ENCODE peak calls at places on chromosome 11, in five cellular contexts. P is amygdala; F is colonic mucosa; R is AG09319; W is activated CD4-positive, alpha-beta memory T cell treated with anti-CD3 and anti-CD28 coated beads for 36 hours. Z is an unnamed sample.
A peak's percentile ranks its signal among the peaks of the same experiment; 100 is the strongest.

GRCh38 chr11:127110542-127110941 is 110.0 kb upstream of the KIRREL3 start:
- DNase-seq in P (no peak), W (no peak), R (no peak), F (no peak), Z (no peak)

GRCh38 chr11:12523180-12523924 is 146.0 kb downstream of the PARVA start:
- DNase-seq in R (no peak), F (no peak), P (no peak), W (no peak), Z (no peak)

GRCh38 chr11:93122535-93122934 is 75.3 kb downstream of the SLC36A4 start:
- DNase-seq in P (no peak), F (no peak), R (no peak), W (no peak), Z (no peak)

GRCh38 chr11:105609832-105610781 is at the start of gene GRIA4:
- DNase-seq in F (peak; percentile 18), P (peak; percentile 77), R (no peak), W (peak; percentile 31), Z (peak; percentile 58)

GRCh38 chr11:46755962-46756361 is 36.9 kb downstream of the F2 start:
- DNase-seq in F (no peak), W (no peak), P (no peak), R (no peak), Z (no peak)

GRCh38 chr11:73274722-73275380 is 2.7 kb downstream of the P2RY6 start:
- DNase-seq in F (no peak), P (no peak), R (no peak), W (no peak), Z (peak; percentile 50)

GRCh38 chr11:74255741-74256369 is 55.6 kb downstream of the P4HA3 start:
- DNase-seq in W (peak; percentile 66), F (peak; percentile 60), P (no peak), R (peak; percentile 24), Z (no peak)

GRCh38 chr11:62269654-62270278 is at the start of gene SCGB2A2:
- DNase-seq in R (no peak), W (no peak), P (no peak), F (no peak), Z (no peak)

GRCh38 chr11:12854829-12855228 is 154.3 kb upstream of the RASSF10 start:
- DNase-seq in F (no peak), P (no peak), R (no peak), W (no peak), Z (no peak)

GRCh38 chr11:2672553-2673249 is 27.1 kb downstream of the KCNQ1OT1 start:
- DNase-seq in W (peak; percentile 3), P (no peak), F (peak; percentile 7), R (no peak), Z (peak; percentile 52)